ENCODE peak calls at places on chromosome 21, in eight cellular contexts. K is activated CD4-positive, alpha-beta T cell treated with anti-CD3 and anti-CD28 coated beads for 48 hours; A is heart right ventricle; W is iris pigment epithelial cell; X is AG09319; J is aorta; Q is stimulated activated naive CD8-positive, alpha-beta T cell treated with anti-CD3 and anti-CD28 coated beads, Interleukin-15, Interleukin-2, amounts not matched to agents 100 U/mL and 50 U/mL, for 24 hours; H is iPS-NIHi11. T is an unnamed sample.

GRCh38 chr21:15062566-15062965 is 2.2 kb downstream of the NRIP1 start:
- DNase-seq in Q (no peak), X (no peak), J (no peak), W (peak), H (no peak), A (no peak), K (no peak), T (no peak)

GRCh38 chr21:32181415-32181814 is 97.4 kb downstream of the MIS18A start:
- DNase-seq in W (no peak), H (no peak), J (no peak), X (no peak), K (no peak), Q (no peak), A (peak), T (no peak)

GRCh38 chr21:15121097-15121654 is 56.4 kb upstream of the NRIP1 start:
- DNase-seq in H (no peak), Q (no peak), W (no peak), K (no peak), X (no peak), J (no peak), A (no peak), T (no peak)

GRCh38 chr21:44755227-44755626 is 43.9 kb upstream of the TSPEAR start:
- DNase-seq in X (no peak), J (peak), A (no peak), Q (peak), K (no peak), W (peak), H (no peak), T (peak)

GRCh38 chr21:35423694-35424093 is 374.6 kb upstream of the RUNX1 start:
- DNase-seq in W (peak), Q (no peak), X (no peak), K (no peak), H (no peak), A (no peak), J (no peak), T (no peak)

GRCh38 chr21:38853421-38853919 is 47.7 kb downstream of the ETS2 start:
- DNase-seq in H (peak), K (no peak), X (no peak), Q (no peak), A (peak), W (peak), J (no peak), T (no peak)

GRCh38 chr21:37452222-37452621 is 85.6 kb downstream of the DYRK1A start:
- DNase-seq in K (no peak), W (peak), J (no peak), Q (no peak), H (no peak), X (peak), A (peak), T (no peak)

GRCh38 chr21:43467785-43468184 is 40.9 kb upstream of the SIK1 start:
- DNase-seq in H (no peak), X (no peak), Q (peak), K (no peak), W (no peak), A (no peak), J (peak), T (peak)

GRCh38 chr21:41754481-41754891 is 12.4 kb downstream of the RIPK4 start:
- DNase-seq in W (no peak), H (no peak), J (peak), X (no peak), A (no peak), K (no peak), Q (no peak), T (no peak)

GRCh38 chr21:41958886-41959563 is 5.2 kb upstream of the C2CD2 start:
- DNase-seq in H (no peak), X (no peak), J (peak), Q (no peak), A (no peak), W (no peak), K (no peak), T (no peak)

GRCh38 chr21:30408782-30409494 is 13.1 kb downstream of the KRTAP13-1 start:
- DNase-seq in Q (peak), W (peak), K (peak), J (no peak), X (no peak), A (peak), H (peak), T (no peak)

GRCh38 chr21:34967509-34968289 is 81.4 kb downstream of the RUNX1 start:
- DNase-seq in W (no peak), J (no peak), H (no peak), Q (peak), A (no peak), X (no peak), K (peak), T (no peak)

GRCh38 chr21:45934071-45934470 is 47.5 kb upstream of the COL6A1 start:
- DNase-seq in H (no peak), X (no peak), J (no peak), K (no peak), A (no peak), Q (no peak), W (no peak), T (no peak)